ENCODE peak calls at places on chromosomes 3 and 15, in six cellular contexts. J is fibroblast of mammary gland, G is transverse colon, I is coronary artery, T is heart left ventricle, U is brain microvascular endothelial cell. N is an unnamed sample.
A peak's percentile ranks its signal among the peaks of the same experiment; 100 is the strongest.

GRCh38 chr3:36713904-36714303 is 50.4 kb downstream of the DCLK3 start:
- DNase-seq in U (no peak), J (no peak), T (no peak), I (no peak), G (no peak), N (no peak)

GRCh38 chr3:111572061-111572460 is 23.1 kb downstream of the ZBED2 start:
- DNase-seq in G (no peak), I (no peak), T (no peak), J (no peak), U (no peak), N (no peak)

GRCh38 chr3:146274833-146275232 is 23.9 kb upstream of the PLSCR4 start:
- DNase-seq in I (no peak), T (no peak), G (no peak), U (peak; percentile 80), J (peak; percentile 92), N (peak; percentile 82)

GRCh38 chr3:56930706-56931105 is 129.0 kb upstream of the ARHGEF3 start:
- DNase-seq in G (no peak), T (no peak), J (no peak), I (no peak), U (no peak), N (no peak)

GRCh38 chr3:24933401-24933800 is 438.8 kb upstream of the THRB start:
- DNase-seq in J (no peak), I (no peak), T (no peak), U (no peak), G (no peak), N (no peak)

GRCh38 chr3:113054552-113054951 is 63.8 kb downstream of the GTPBP8 start:
- DNase-seq in U (peak; percentile 4), I (no peak), G (no peak), J (peak; percentile 90), T (no peak), N (peak; percentile 63)

GRCh38 chr3:55624238-55624637 is 137.1 kb upstream of the WNT5A start:
- DNase-seq in G (peak; percentile 22), J (peak; percentile 30), I (no peak), T (no peak), U (peak; percentile 20), N (no peak)

GRCh38 chr15:93201940-93202339 is 112.9 kb upstream of the RGMA start:
- DNase-seq in T (no peak), J (no peak), I (no peak), G (no peak), U (no peak), N (no peak)

GRCh38 chr15:101276501-101277037 is 716 bp downstream of the SELENOS start:
- DNase-seq in U (peak; percentile 44), I (no peak), G (no peak), J (peak; percentile 41), T (no peak), N (no peak)

GRCh38 chr3:182180646-182181385 is 469.1 kb downstream of the SOX2 start:
- DNase-seq in J (no peak), T (no peak), I (no peak), U (no peak), G (no peak), N (no peak)

GRCh38 chr3:100400424-100400781 is 486 bp downstream of the TOMM70 start:
- DNase-seq in I (no peak), G (no peak), T (no peak), U (no peak), J (no peak), N (no peak)

GRCh38 chr3:48503406-48504050 is 446 bp downstream of the SHISA5 start:
- DNase-seq in I (no peak), J (peak; percentile 55), U (peak; percentile 29), G (peak; percentile 34), T (peak; percentile 72), N (no peak)

GRCh38 chr3:193592841-193593665 is at the start of gene OPA1:
- DNase-seq in T (peak; percentile 99), J (peak; percentile 99), G (peak; percentile 97), U (peak; percentile 97), I (peak; percentile 99), N (peak; percentile 91)
- TF ChIP-seq CTCF in T (peak; percentile 35), J (peak; percentile 4), G (peak; percentile 20), U (peak; percentile 38), I (no peak), N (peak; percentile 27)

DNA sequence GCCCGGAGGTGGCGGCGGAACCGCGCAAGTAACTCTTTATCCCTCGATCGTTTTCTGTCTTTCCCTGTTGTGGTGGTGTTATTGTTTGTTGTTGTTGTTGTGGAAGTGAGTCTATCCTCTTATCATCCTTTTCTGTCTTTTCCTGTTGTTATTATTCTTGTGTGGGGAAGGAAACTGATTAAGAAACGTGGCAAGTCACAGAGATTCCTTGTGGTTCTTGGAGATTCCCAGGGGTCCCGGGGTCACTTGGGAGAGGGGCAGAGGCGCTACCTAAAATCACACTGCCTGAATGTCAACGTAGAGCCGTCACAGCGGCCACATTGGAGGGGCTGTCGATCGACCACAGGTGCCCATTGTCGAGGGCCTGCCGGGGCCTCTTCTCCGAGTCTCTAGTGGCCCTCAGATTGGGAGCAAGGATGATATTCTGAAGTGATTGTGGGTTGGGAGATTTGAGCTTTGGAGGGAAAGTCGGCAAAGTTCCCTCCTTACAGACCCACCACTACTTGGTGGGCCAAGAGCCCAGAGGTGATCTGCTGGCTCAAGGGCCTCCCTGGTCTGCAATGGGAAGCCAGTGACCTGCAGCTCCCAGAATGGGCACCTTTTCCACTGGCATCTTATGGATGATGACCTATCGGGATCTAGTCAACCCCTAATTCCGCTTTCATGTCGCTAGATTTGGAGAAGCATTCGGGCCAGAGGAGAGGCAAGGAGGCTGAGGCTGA is 816 bp downstream of the PARP14 start:
- DNase-seq in G (no peak), I (no peak), U (no peak), T (no peak), J (peak; percentile 11), N (no peak)
- H3K4me3 ChIP-seq in G (peak overlapping the region; percentile 87), I (peak overlapping the region; percentile 95), U (peak overlapping the region; percentile 84), T (peak overlapping the region; percentile 80), J (peak overlapping the region; percentile 86), N (peak overlapping the region; percentile 75)

DNA sequence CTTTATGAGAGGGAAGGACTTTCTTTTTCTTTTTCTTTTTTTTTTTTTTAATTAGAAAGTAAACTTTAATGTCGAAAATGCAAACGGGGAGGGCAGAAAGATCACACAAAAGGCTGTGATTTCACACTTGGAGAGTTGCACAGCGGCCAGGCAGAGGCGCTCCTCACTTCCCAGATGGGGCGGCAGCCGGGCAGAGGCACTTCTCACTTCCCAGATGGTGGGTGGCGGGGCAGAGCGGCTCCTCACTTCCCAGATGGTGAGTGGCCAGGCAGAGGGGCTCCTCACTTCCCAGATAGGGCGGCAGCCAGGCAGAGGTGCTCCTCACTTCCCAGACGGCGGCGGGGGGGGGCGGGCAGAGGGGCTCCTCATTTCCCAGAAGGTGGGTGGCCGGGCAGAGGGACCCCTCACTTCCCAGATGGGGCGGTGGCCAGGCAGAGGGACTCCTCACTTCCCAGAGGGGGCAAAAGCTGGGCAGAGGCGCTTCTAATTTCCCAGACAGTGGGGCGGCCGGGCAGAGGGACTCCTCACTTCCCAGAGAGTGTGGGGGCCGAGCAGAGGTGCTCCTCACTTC is 88.6 kb downstream of the ATP2B2 start:
- DNase-seq in I (no peak), T (no peak), J (no peak), U (no peak), G (no peak), N (no peak)
- TF ChIP-seq CTCF in I (no peak), T (no peak), J (no peak), U (no peak), G (no peak), N (peak; percentile 4)

DNA sequence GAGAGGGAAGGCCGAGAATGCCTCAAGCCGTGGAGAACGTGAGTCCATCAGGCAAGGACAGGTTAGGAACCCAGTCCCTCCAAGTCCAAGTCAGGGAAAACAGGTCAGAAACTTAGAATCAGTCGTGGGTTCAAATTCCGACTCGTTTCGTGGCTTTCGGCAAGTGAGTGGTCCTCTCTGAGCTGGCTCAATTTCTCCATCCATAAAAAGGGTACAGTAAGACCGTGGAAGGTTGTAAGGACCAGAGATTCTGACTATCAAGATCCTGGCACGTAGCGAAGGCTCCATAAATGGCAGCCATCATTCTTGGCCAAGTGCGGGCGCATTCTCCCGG is 604 bp upstream of the MED12L start:
- DNase-seq in J (no peak), U (no peak), I (no peak), G (no peak), T (no peak), N (no peak)
- H3K4me3 ChIP-seq in J (no peak overlapping the region), U (peak overlapping the region; percentile 59), I (peak overlapping the region; percentile 81), G (peak overlapping the region; percentile 44), T (peak overlapping the region; percentile 65), N (peak overlapping the region; percentile 57)

GRCh38 chr3:162400697-162401096 is 904.1 kb downstream of the OTOL1 start:
- DNase-seq in G (no peak), T (no peak), I (no peak), U (no peak), J (no peak), N (no peak)
- TF ChIP-seq CTCF in G (no peak), T (no peak), I (no peak), U (no peak), J (no peak), N (no peak)

DNA sequence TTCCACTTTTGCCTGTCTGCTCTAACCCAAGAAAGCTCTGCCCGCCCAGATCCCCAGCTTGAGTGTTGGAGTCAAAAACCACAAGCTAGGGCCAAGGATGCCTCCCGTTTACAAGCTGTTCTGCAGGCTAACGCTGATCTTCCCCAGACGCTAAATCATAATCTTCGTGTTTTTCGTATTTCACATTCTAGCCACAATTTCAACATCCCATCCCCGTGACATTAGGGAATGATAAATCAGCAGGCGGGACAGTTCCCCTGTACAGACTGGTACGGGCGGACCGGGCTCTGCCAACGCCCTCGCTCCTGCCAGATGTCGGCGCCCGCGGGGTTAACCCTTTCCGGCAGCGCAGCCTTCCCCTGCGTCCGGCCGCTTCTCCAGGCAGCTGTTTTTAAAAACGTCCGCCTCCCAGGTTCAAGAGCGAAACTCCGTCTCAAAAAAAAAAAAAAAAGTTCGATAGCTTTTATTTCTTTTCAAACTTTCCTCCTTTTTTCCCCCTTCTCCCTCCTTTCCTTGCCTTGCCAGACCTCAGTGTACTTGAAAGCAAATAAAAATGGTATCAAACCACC is 81.0 kb upstream of the BNC1 start:
- DNase-seq in J (peak; percentile 83), T (no peak), I (no peak), U (peak; percentile 32), G (peak; percentile 9), N (peak; percentile 49)
- H3K4me3 ChIP-seq in J (peak overlapping the region; percentile 41), T (peak overlapping the region; percentile 38), I (peak overlapping the region; percentile 67), U (peak overlapping the region; percentile 48), G (peak overlapping the region; percentile 4), N (peak overlapping the region; percentile 57)

GRCh38 chr3:4008205-4008604 is 209.0 kb downstream of the LRRN1 start:
- DNase-seq in G (no peak), J (no peak), T (no peak), U (no peak), I (no peak), N (no peak)
- TF ChIP-seq CTCF in G (no peak), J (no peak), T (no peak), U (no peak), I (no peak), N (no peak)

GRCh38 chr15:89664441-89664840 is 9.2 kb upstream of the KIF7 start:
- DNase-seq in I (no peak), U (no peak), J (no peak), T (no peak), G (no peak), N (no peak)
- H3K4me3 ChIP-seq in I (no peak overlapping the region), U (no peak overlapping the region), J (no peak overlapping the region), T (no peak overlapping the region), G (no peak overlapping the region), N (no peak overlapping the region)

N was measured in AG04449.